ENCODE peak calls at places on chromosomes 13 and 19, in five cellular contexts. O is astrocyte of the cerebellum, J is WTC11, V is fibroblast of pulmonary artery, L is GM12865. U is an unnamed sample.

GRCh38 chr19:7294571-7295212 is 478 bp upstream of the INSR start:
- DNase-seq in O (no peak), J (peak; percentile 53), V (peak; percentile 50), L (peak; percentile 87), U (peak; percentile 76)

GRCh38 chr19:55322495-55322894 is 2.6 kb downstream of the TMEM150B start:
- DNase-seq in O (no peak), J (no peak), V (no peak), L (no peak), U (no peak)

GRCh38 chr19:38932425-38933179 is 1.9 kb downstream of the MRPS12 start:
- DNase-seq in O (no peak), J (peak; percentile 44), V (peak; percentile 68), L (peak; percentile 72), U (peak; percentile 89)

GRCh38 chr19:11373166-11373884 is 1.1 kb upstream of the SWSAP1 start:
- DNase-seq in O (no peak), J (peak; percentile 45), V (peak; percentile 31), L (peak; percentile 28), U (no peak)

GRCh38 chr19:48836089-48837017 is at the start of gene HSD17B14:
- DNase-seq in O (no peak), J (peak; percentile 79), V (peak; percentile 27), L (no peak), U (peak; percentile 84)

GRCh38 chr19:38665950-38666661 is 18.7 kb downstream of the ACTN4 start:
- DNase-seq in O (no peak), J (peak; percentile 80), V (peak; percentile 84), L (no peak), U (peak; percentile 86)

GRCh38 chr13:46463719-46464118 is 76.7 kb upstream of the RUBCNL start:
- DNase-seq in O (no peak), J (no peak), V (no peak), L (no peak), U (no peak)

GRCh38 chr13:86960876-86961275 is 710.3 kb upstream of the SLITRK5 start:
- DNase-seq in O (peak; percentile 33), J (no peak), V (peak; percentile 3), L (no peak), U (no peak)

GRCh38 chr19:15629003-15629880 is 11.5 kb upstream of the CYP4F3 start:
- DNase-seq in O (no peak), J (peak; percentile 90), V (peak; percentile 53), L (peak; percentile 78), U (peak; percentile 40)

GRCh38 chr19:13092608-13093260 is 9.9 kb downstream of the LYL1 start:
- DNase-seq in O (peak; percentile 49), J (no peak), V (no peak), L (no peak), U (no peak)

GRCh38 chr13:113646921-113647340 is 11.1 kb downstream of the ATP4B start:
- DNase-seq in O (no peak), J (peak; percentile 5), V (no peak), L (no peak), U (no peak)

GRCh38 chr19:40641306-40641705 is 40.1 kb downstream of the LTBP4 start:
- DNase-seq in O (no peak), J (no peak), V (no peak), L (no peak), U (no peak)

GRCh38 chr13:112624602-112625430 is 36.9 kb upstream of the TUBGCP3 start:
- DNase-seq in O (no peak), J (no peak), V (no peak), L (no peak), U (no peak)

GRCh38 chr13:113657851-113658741 is at the start of gene ATP4B:
- DNase-seq in O (no peak), J (peak; percentile 7), V (no peak), L (no peak), U (no peak)

GRCh38 chr19:10184636-10185035 is 10.1 kb downstream of the DNMT1 start:
- DNase-seq in O (no peak), J (no peak), V (no peak), L (no peak), U (no peak)

GRCh38 chr13:94515352-94515751 is 35.9 kb upstream of the DCT start:
- DNase-seq in O (no peak), J (no peak), V (no peak), L (no peak), U (no peak)

GRCh38 chr19:51919606-51920005 is 7.7 kb upstream of the ZNF613 start:
- DNase-seq in O (no peak), J (no peak), V (no peak), L (no peak), U (no peak)

GRCh38 chr13:45122941-45123340 is 2.6 kb downstream of the GTF2F2 start:
- DNase-seq in O (no peak), J (no peak), V (no peak), L (no peak), U (no peak)

DNA sequence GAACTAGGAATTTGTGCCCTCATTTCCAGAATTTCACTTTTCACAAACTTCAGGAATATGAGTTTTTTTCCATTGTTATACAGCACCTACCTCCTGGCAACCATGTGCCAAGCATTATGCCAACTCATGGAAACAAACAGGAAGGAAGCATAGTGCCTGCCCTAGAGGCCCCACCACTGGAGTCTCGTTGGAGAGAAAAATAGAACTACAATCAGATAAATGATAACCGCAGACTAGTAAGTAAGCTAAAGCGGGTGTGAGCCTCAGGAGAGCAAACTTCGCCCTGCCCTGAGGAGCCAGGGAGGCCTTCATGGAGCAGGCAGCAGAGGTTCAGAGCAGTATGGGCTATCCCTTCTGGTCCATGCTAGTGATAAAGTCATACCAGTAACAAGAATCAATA is 75.9 kb downstream of the FRY start:
- DNase-seq in O (no peak), J (no peak), V (no peak), L (no peak), U (no peak)
- TF ChIP-seq CTCF in O (no peak), J (no peak), V (no peak), L (no peak), U (no peak)

DNA sequence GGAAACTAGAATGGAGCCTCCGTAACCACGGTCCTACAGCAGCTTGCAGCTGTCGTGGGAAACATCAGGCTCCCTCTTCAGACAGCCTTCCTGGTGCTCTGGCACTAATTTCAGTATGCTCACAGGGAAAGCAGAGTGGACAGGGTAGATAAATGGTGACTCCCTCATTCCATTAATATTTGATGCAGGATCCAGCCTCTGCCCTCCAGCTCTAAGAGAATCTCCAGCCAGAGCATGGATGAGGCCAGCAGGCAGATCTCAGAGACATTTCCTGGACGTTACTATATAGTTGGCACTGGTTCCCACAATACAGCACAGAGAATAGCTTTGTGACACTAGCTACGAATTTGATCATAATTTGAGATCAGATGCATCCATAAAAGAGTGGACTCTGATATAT is 341.4 kb downstream of the LIG4 start:
- DNase-seq in O (no peak), J (no peak), V (peak; percentile 4), L (no peak), U (no peak)
- TF ChIP-seq CTCF in O (no peak), J (no peak), V (no peak), L (no peak), U (no peak)

GRCh38 chr13:48647625-48648024 is 6.1 kb upstream of the CYSLTR2 start:
- DNase-seq in O (no peak), J (no peak), V (no peak), L (peak; percentile 20), U (no peak)
- TF ChIP-seq CTCF in O (no peak), J (no peak), V (no peak), L (no peak), U (no peak)

GRCh38 chr13:81493144-81493543 is 1152.2 kb upstream of the SPRY2 start:
- DNase-seq in O (no peak), J (no peak), V (no peak), L (no peak), U (no peak)

GRCh38 chr13:81488021-81488420 is 1147.1 kb upstream of the SPRY2 start:
- DNase-seq in O (no peak), J (no peak), V (peak; percentile 39), L (no peak), U (no peak)

DNA sequence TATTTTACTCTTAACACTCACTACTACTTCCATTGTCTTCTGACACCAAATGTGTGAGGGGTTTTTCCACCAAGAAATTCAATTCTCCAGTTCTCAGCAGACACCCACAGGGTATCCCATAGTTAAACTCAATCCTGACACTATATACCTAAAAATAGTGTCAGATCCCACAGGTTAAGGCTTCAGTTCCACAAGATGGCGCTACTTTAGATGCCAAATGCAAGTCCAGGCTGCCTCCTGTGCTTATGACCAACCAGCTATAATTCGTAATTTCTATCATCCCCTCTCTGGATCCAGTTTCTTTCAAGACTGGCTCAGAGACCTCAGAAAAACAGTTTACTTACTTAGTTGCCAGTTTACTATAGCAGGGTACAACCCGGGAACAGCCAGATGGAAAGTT is 1146.2 kb upstream of the SPRY2 start:
- DNase-seq in O (peak; percentile 0), J (peak; percentile 49), V (peak; percentile 9), L (no peak), U (peak; percentile 50)
- TF ChIP-seq CTCF in O (peak; percentile 43), J (peak; percentile 35), V (no peak), L (no peak), U (no peak)

GRCh38 chr19:18591735-18592385 is 3.3 kb downstream of the REX1BD start:
- DNase-seq in O (no peak), J (no peak), V (no peak), L (no peak), U (no peak)

GRCh38 chr19:18588611-18589379 is at the start of gene REX1BD:
- DNase-seq in O (no peak), J (peak; percentile 87), V (peak; percentile 77), L (peak; percentile 95), U (peak; percentile 83)

GRCh38 chr19:18587962-18588610 is 512 bp upstream of the REX1BD start:
- DNase-seq in O (no peak), J (no peak), V (no peak), L (no peak), U (no peak)

GRCh38 chr19:18589380-18590272 is 1.0 kb downstream of the REX1BD start:
- DNase-seq in O (no peak), J (peak; percentile 82), V (peak; percentile 66), L (peak; percentile 87), U (peak; percentile 82)

DNA sequence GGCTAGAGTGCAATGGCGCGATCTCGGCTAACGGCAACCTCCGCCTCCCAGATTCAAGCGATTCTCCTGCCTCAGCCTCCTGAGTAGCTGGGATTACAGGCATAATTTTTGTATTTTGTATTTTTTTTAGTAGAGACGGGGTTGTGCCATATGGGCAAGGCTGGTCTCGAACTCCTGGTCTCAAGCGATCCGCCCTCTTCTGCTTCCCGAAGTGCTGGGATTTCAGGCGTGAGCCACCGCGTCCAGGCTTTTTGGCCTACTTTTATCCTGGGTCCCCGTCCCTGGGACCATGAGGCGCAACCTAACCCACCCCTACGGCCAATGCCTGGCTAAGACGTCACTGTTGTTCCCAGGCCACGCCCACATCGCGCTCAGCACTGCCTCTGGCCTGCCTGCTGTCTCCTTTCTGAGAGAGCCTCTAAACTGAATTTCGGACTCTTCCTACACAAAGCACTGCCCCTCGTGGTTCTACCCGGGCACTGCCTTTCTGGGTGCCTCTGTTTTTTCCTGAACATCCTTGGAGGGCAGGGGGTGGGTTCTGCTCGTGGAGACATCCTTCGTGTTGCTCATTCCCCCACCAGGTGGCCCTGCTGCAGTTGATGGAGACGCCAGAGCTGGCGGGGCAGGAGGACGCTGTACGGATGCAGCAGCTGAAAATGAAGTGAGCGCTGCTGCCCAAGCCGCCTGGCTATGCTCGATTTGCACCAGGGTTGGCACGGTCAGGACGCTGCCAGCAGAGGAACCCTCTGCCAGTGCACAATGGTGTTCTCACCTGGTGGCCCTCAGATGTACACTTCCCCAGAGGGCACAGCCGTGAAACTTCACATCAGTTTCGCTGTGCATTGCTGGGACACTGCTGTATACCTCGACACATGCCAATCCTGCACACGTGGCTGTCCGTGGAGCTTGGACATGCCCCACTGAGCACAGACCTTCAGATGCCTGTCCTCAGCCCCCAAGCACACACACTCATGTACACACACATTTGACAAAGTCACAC is 2.0 kb downstream of the REX1BD start:
- DNase-seq in O (peak; percentile 74), J (peak; percentile 98), V (peak; percentile 61), L (peak; percentile 41), U (peak; percentile 94)
- TF ChIP-seq CTCF in O (peak; percentile 63), J (peak; percentile 38), V (peak; percentile 33), L (peak; percentile 16), U (peak; percentile 44)

U was measured in A549.